ENCODE peak calls at places on chromosomes 5 and 9, in ten cellular contexts. T, V, Z, R, N, U, A, X, G and Y are unnamed samples.

GRCh38 chr5:79886940-79887339 is 104.1 kb downstream of the MTX3 start:
- DNase-seq in V (no peak), G (peak; percentile 93), T (no peak), Z (no peak), A (no peak), U (no peak), N (no peak), X (no peak), R (no peak), Y (no peak)

GRCh38 chr5:94524841-94525697 is 93.3 kb downstream of the KIAA0825 start:
- DNase-seq in U (no peak), N (no peak), R (no peak), T (peak; percentile 60), A (no peak), Z (no peak), G (peak; percentile 70), V (no peak), X (peak; percentile 30), Y (peak; percentile 24)

GRCh38 chr5:143148461-143149170 is 254.9 kb downstream of the NR3C1 start:
- DNase-seq in Z (no peak), U (no peak), G (no peak), A (no peak), R (no peak), V (peak; percentile 64), X (peak; percentile 76), T (no peak), N (no peak), Y (no peak)

GRCh38 chr9:91560301-91560700 is 136.7 kb upstream of the NFIL3 start:
- DNase-seq in N (no peak), T (no peak), X (peak; percentile 41), G (no peak), R (no peak), U (no peak), Z (no peak), A (no peak), V (no peak), Y (no peak)

GRCh38 chr9:34536685-34537084 is 13.9 kb upstream of the ENHO start:
- DNase-seq in V (no peak), R (no peak), U (no peak), T (no peak), N (peak; percentile 78), X (no peak), A (no peak), Z (no peak), G (no peak), Y (no peak)

GRCh38 chr5:116296335-116297072 is 211.7 kb downstream of the COMMD10 start:
- DNase-seq in Z (no peak), T (no peak), R (no peak), V (no peak), U (no peak), N (no peak), A (no peak), G (no peak), X (no peak), Y (no peak)

GRCh38 chr5:1109542-1110259 is 2.2 kb downstream of the SLC12A7 start:
- DNase-seq in G (no peak), Z (no peak), U (no peak), V (no peak), R (no peak), A (no peak), T (no peak), X (no peak), N (no peak), Y (no peak)

GRCh38 chr5:119117237-119117636 is 46.4 kb downstream of the DMXL1 start:
- DNase-seq in R (no peak), G (no peak), U (no peak), X (no peak), A (no peak), Z (no peak), V (no peak), N (no peak), T (no peak), Y (no peak)

GRCh38 chr5:114311943-114312342 is 49.9 kb upstream of the KCNN2 start:
- DNase-seq in T (peak; percentile 83), X (no peak), U (no peak), R (no peak), G (no peak), Z (no peak), N (no peak), V (no peak), A (no peak), Y (no peak)

GRCh38 chr9:135221951-135222631 is 134.6 kb downstream of the OLFM1 start:
- DNase-seq in V (no peak), A (no peak), Z (no peak), U (no peak), N (no peak), G (peak; percentile 1), X (no peak), R (no peak), T (peak; percentile 36), Y (no peak)
- TF ChIP-seq CTCF in V (no peak), A (no peak), Z (peak; percentile 36), U (no peak), N (no peak), G (no peak), X (no peak), R (peak; percentile 37), T (peak; percentile 32), Y (no peak)

GRCh38 chr9:93149361-93149760 is 15.3 kb upstream of the NINJ1 start:
- DNase-seq in U (no peak), Z (no peak), A (no peak), T (no peak), G (no peak), V (no peak), R (no peak), N (no peak), X (peak; percentile 71), Y (no peak)

GRCh38 chr9:93155716-93156474 is 21.8 kb upstream of the NINJ1 start:
- DNase-seq in Z (no peak), A (no peak), V (no peak), U (no peak), R (no peak), X (no peak), N (no peak), T (no peak), G (no peak), Y (no peak)

GRCh38 chr9:93156475-93157008 is 22.5 kb upstream of the NINJ1 start:
- DNase-seq in T (no peak), R (no peak), U (no peak), N (no peak), Z (no peak), A (no peak), G (no peak), X (no peak), V (no peak), Y (no peak)

GRCh38 chr9:93151097-93151784 is 17.2 kb upstream of the NINJ1 start:
- DNase-seq in V (no peak), Z (no peak), X (no peak), N (no peak), G (no peak), U (no peak), T (no peak), R (no peak), A (no peak), Y (no peak)

DNA sequence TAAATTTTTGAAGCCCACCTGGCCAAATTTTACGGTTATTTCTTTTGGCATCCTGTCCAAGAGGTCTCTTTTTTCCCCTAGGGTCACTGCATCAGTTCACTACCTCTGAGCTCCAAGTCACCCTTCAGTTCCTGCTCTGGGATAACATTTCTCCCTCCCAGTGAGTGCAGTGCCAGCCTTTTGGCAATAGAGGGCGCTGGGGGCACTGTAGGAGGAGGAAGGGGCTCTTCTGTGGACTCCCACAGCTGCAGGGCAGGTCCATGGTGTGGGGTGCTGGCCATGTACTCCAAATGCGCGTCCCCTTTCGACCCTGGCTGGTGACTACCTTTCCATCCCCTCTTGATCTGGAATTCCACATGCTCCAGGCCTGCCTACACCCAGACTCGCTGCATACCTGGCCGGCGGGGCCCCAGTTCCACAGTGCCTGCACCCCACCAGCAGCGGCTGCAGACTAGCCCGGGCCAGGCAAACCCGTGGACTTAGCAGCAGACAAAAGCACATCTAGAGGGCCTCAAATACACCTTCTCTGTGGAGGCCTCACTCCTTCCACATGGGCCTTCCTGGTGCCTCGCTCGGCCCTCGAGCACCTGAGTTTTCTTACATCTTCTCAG is 20.3 kb upstream of the NINJ1 start:
- DNase-seq in V (no peak), T (peak; percentile 84), X (no peak), U (no peak), R (peak; percentile 66), G (peak; percentile 71), Z (peak; percentile 81), A (peak; percentile 48), N (no peak), Y (peak; percentile 50)
- TF ChIP-seq CTCF in V (peak; percentile 19), T (peak; percentile 83), X (peak; percentile 44), U (peak; percentile 86), R (peak; percentile 64), G (peak; percentile 96), Z (peak; percentile 79), A (peak; percentile 56), N (no peak), Y (peak; percentile 45)

GRCh38 chr9:97516111-97516510 is 14.6 kb downstream of the TMOD1 start:
- DNase-seq in X (no peak), U (no peak), G (no peak), A (no peak), Z (no peak), N (no peak), R (no peak), V (no peak), T (no peak), Y (no peak)

GRCh38 chr9:97512966-97513560 is 11.6 kb downstream of the TMOD1 start:
- DNase-seq in X (no peak), T (no peak), Z (no peak), U (no peak), A (no peak), V (no peak), G (no peak), N (no peak), R (no peak), Y (no peak)

GRCh38 chr9:97511762-97512429 is 10.4 kb downstream of the TMOD1 start:
- DNase-seq in X (no peak), V (no peak), U (peak; percentile 84), R (no peak), G (no peak), N (no peak), Z (no peak), A (no peak), T (no peak), Y (peak; percentile 31)

GRCh38 chr9:97515662-97516061 is 14.2 kb downstream of the TMOD1 start:
- DNase-seq in A (no peak), Z (no peak), U (no peak), G (no peak), V (no peak), R (no peak), T (no peak), X (no peak), N (no peak), Y (no peak)

GRCh38 chr9:97514531-97514930 is 13.1 kb downstream of the TMOD1 start:
- DNase-seq in V (no peak), Z (peak; percentile 15), N (no peak), G (no peak), X (no peak), A (no peak), R (no peak), U (no peak), T (no peak), Y (no peak)
- TF ChIP-seq CTCF in V (no peak), Z (no peak), N (no peak), G (no peak), X (no peak), A (no peak), R (no peak), U (no peak), T (no peak), Y (no peak)

DNA sequence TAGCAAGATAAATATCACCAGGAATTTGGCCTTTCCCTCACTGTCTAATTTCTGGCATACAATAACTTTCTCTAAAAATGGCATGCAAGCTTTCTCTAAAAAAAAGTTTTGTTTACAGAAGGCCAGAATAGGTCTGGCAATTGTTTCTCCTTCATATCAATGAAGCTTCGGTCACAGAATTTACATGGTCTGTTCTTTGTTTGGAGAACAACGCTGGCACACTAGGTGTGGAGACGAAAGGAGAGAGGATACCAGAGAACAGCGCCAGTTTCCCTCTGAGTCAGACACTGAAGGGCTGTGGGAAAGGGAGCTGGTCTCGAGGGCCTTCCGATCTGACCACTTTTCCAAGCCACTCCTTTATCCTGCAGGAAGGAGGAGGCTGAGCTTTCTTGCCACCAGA is 60.1 kb upstream of the ITGA1 start:
- DNase-seq in U (peak; percentile 61), A (no peak), R (no peak), V (peak; percentile 23), Z (peak; percentile 16), G (no peak), T (no peak), X (peak; percentile 73), N (no peak), Y (peak; percentile 37)
- TF ChIP-seq CTCF in U (no peak), A (no peak), R (no peak), V (no peak), Z (no peak), G (no peak), T (no peak), X (no peak), N (no peak), Y (no peak)